ENCODE peak calls at places on chromosomes 2 and 18, in seven cellular contexts. I is GM23338, P is right lobe of liver, E is cardiac muscle cell, G is hepatocyte, N is fibroblast of lung, M is spleen. R is an unnamed sample. For H3K27me3 and H3K4me1, the result is how much of the 10 kb centered on the place peaks cover.

GRCh38 chr2:153074207-153074606 is 355.8 kb downstream of the ARL6IP6 start:
- DNase-seq in N (peak), M (no peak), E (no peak), I (no peak), P (no peak), G (no peak), R (no peak)

GRCh38 chr2:65450810-65451209 is 18.4 kb upstream of the SPRED2 start:
- DNase-seq in M (no peak), G (no peak), I (no peak), E (no peak), P (no peak), N (no peak), R (no peak)

GRCh38 chr18:59945544-59945943 is 45.7 kb downstream of the PMAIP1 start:
- DNase-seq in M (no peak), N (no peak), E (no peak), I (no peak), G (no peak), P (no peak), R (no peak)

GRCh38 chr2:12379143-12379542 is 337.6 kb upstream of the TRIB2 start:
- DNase-seq in P (no peak), E (no peak), N (no peak), I (no peak), M (no peak), G (no peak), R (no peak)

GRCh38 chr18:29157057-29157780 is 980.3 kb upstream of the CDH2 start:
- DNase-seq in E (no peak), N (peak), G (no peak), I (no peak), M (no peak), P (no peak), R (no peak)

GRCh38 chr2:173956454-173956853 is 8.7 kb downstream of the SP3 start:
- DNase-seq in N (peak), G (no peak), I (no peak), P (no peak), E (no peak), M (no peak), R (no peak)

GRCh38 chr18:49846263-49846662 is 32.9 kb upstream of the ACAA2 start:
- DNase-seq in I (no peak), E (no peak), M (no peak), N (peak), G (peak), P (peak), R (no peak)

GRCh38 chr18:36419913-36420531 is 122.5 kb downstream of the FHOD3 start:
- DNase-seq in M (no peak), N (peak), P (no peak), G (peak), I (peak), E (no peak), R (no peak)

GRCh38 chr2:237720962-237721361 is 77.6 kb upstream of the RBM44 start:
- DNase-seq in N (peak), P (no peak), M (no peak), G (no peak), I (no peak), E (no peak), R (no peak)

GRCh38 chr18:7663305-7664023 is 96.3 kb downstream of the PTPRM start:
- DNase-seq in E (no peak), P (no peak), I (no peak), G (no peak), M (no peak), N (peak), R (no peak)

GRCh38 chr18:50878345-50879301 is at the start of gene ME2:
- DNase-seq in N (peak), I (peak), E (peak), G (peak), M (peak), P (peak), R (peak)

GRCh38 chr18:76006151-76006550 is 488.9 kb downstream of the ZNF516 start:
- DNase-seq in I (no peak), G (no peak), E (no peak), M (no peak), N (no peak), P (no peak), R (no peak)

GRCh38 chr2:41711736-41712135 is 336.1 kb upstream of the PKDCC start:
- DNase-seq in E (no peak), I (no peak), P (no peak), M (no peak), N (no peak), G (no peak), R (no peak)

GRCh38 chr2:29700560-29700959 is 220.8 kb downstream of the ALK start:
- DNase-seq in G (no peak), I (no peak), P (no peak), E (no peak), M (no peak), N (peak), R (no peak)

GRCh38 chr2:143808166-143808565 is 678.9 kb downstream of the ARHGAP15 start:
- DNase-seq in N (no peak), E (no peak), P (no peak), I (no peak), M (no peak), G (no peak), R (no peak)

GRCh38 chr2:30276455-30276911 is 45.1 kb downstream of the LBH start:
- DNase-seq in P (no peak), G (no peak), E (no peak), M (no peak), N (no peak), I (no peak), R (no peak)

GRCh38 chr2:36753706-36754221 is 57.3 kb downstream of the VIT start:
- DNase-seq in M (no peak), N (peak), I (peak), P (no peak), G (no peak), E (no peak), R (no peak)

DNA sequence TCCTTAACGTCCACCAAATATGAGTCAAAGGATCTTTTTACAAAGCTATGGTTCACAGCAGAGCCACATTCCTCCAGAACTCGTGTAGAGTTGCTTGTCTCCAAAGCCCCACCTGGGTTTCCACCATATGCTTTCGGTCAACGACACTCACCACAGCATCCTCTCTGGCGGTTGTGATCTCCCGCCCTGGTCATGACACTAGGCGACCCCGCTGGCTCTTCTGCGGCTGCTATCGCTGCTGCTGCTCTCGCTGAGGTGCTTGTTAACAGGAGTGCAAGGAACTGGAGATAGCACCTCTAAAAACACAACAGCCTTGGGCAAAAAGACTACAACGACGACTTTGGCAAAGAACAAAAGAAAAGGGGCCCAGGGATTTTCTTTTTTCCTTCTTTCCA is 322 bp downstream of the SLC40A1 start:
- DNase-seq in E (peak), P (peak), I (peak), M (peak), G (peak), N (peak), R (peak)
- H3K27me3 ChIP-seq in E (half or more), P (under half), I (half or more), M (under half), G (under half), N (under half), R (under half)

GRCh38 chr18:23580677-23581367 is 5.5 kb downstream of the NPC1 start:
- DNase-seq in G (no peak), M (no peak), E (no peak), P (no peak), N (peak), I (no peak), R (no peak)
- H3K27ac ChIP-seq in G (peak), M (no peak), E (no peak), P (no peak), N (no peak), I (no peak), R (no peak)

GRCh38 chr2:46849080-46849715 is 66.4 kb downstream of the MCFD2 start:
- DNase-seq in E (no peak), N (peak), G (peak), P (no peak), I (no peak), M (no peak), R (no peak)
- H3K4me1 ChIP-seq in E (under half), N (under half), G (half or more), P (under half), I (under half), M (under half), R (half or more)

DNA sequence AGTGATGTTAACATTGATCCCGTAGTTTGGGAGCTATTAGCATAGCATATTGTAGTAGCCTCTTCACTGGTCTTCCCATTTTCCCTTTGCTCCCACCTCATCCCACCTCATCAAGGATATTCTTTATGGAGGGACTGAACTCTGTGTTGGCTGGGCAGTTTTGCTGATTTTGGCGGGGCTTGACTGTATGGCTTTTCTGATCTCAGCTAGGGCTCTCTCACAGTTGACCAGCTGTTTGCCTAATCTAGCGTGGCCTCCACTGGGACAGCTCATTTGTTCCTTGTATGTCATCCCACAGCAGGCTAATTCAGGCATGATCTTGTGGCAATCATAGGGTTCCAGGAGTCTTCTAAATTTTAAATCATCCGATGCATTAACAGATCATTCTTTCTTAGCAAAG is 30.2 kb upstream of the MTX2 start:
- DNase-seq in N (no peak), E (no peak), I (no peak), G (no peak), P (no peak), M (no peak), R (no peak)
- H3K27me3 ChIP-seq in N (under half), E (under half), I (under half), G (under half), P (under half), M (under half), R (under half)

GRCh38 chr2:20198796-20199361 is 26.1 kb downstream of the SDC1 start:
- DNase-seq in N (no peak), M (no peak), P (peak), G (no peak), I (peak), E (no peak), R (no peak)
- H3K27ac ChIP-seq in N (no peak), M (no peak), P (no peak), G (no peak), I (no peak), E (no peak), R (peak)

GRCh38 chr2:1367584-1367983 is 45.7 kb upstream of the TPO start:
- DNase-seq in E (no peak), P (no peak), G (no peak), N (no peak), M (no peak), I (no peak), R (no peak)

GRCh38 chr2:1369905-1370304 is 43.4 kb upstream of the TPO start:
- DNase-seq in G (no peak), M (no peak), P (no peak), N (no peak), I (no peak), E (no peak), R (no peak)

GRCh38 chr2:1373794-1374193 is 39.5 kb upstream of the TPO start:
- DNase-seq in I (no peak), E (no peak), P (no peak), N (no peak), G (no peak), M (no peak), R (no peak)

GRCh38 chr2:1374281-1374680 is 39.0 kb upstream of the TPO start:
- DNase-seq in E (no peak), N (no peak), M (no peak), P (no peak), G (no peak), I (no peak), R (no peak)

DNA sequence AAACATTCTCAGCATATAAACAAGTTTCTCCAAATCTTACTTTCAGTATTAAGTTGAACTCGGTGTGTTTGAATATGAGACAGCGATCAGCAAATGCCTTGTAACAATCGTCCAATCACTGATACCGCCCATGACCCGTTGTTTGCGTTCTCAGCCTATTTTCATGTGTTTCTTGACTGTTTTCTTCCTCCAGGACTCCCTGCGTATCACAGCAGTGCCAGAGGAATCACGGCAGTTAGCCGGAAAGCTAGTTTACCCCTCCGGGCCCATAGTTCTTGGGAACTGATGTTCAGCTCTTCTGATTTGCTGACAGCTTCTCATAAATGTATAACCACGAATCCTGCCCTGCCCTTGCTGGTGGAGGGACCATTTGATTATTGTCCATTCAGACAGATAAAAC is 42.2 kb upstream of the TPO start:
- DNase-seq in P (no peak), E (no peak), M (no peak), N (no peak), G (no peak), I (no peak), R (no peak)
- H3K4me1 ChIP-seq in P (under half), E (under half), M (under half), N (under half), G (under half), I (under half), R (under half)

DNA sequence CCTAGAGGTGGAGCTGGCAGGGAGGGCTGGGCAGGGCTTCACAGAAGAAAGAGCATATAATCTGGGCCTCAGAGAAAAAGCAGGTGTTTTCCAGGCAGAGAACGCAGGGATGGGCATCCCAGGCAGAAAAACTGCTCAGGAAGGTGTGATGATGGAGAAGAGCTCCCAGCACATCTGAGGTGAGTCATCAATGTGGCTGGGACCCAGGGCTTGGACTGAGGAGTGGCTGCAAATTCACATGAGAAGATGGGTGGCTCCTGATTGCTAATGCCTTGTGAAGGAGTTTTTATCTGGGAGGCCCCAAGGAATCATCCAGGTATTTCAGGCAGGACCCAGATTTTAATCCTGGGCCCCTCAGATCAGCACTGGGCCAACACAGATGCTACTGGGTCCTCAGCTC is 10.2 kb downstream of the IL1F10 start:
- DNase-seq in P (no peak), N (peak), M (no peak), G (no peak), I (no peak), E (no peak), R (no peak)
- H3K27me3 ChIP-seq in P (under half), N (under half), M (under half), G (under half), I (under half), E (under half), R (under half)

GRCh38 chr2:43327119-43327518 is 100.7 kb upstream of the ZFP36L2 start:
- DNase-seq in P (no peak), E (no peak), N (no peak), G (no peak), M (no peak), I (no peak), R (no peak)

GRCh38 chr2:43331428-43331827 is 105.0 kb upstream of the ZFP36L2 start:
- DNase-seq in E (peak), N (no peak), M (no peak), G (peak), I (no peak), P (no peak), R (no peak)

GRCh38 chr2:43328157-43328556 is 101.8 kb upstream of the ZFP36L2 start:
- DNase-seq in I (no peak), G (peak), P (no peak), N (no peak), E (no peak), M (no peak), R (no peak)

GRCh38 chr2:43332653-43333052 is 106.2 kb upstream of the ZFP36L2 start:
- DNase-seq in I (no peak), E (peak), G (no peak), P (no peak), M (no peak), N (no peak), R (no peak)

GRCh38 chr2:43329637-43330036 is 103.2 kb upstream of the ZFP36L2 start:
- DNase-seq in I (no peak), M (no peak), E (no peak), P (no peak), N (no peak), G (no peak), R (no peak)
- H3K27ac ChIP-seq in I (no peak), M (no peak), E (no peak), P (no peak), N (no peak), G (no peak), R (no peak)

GRCh38 chr2:47173986-47174730 is 19.1 kb upstream of the STPG4 start:
- DNase-seq in P (no peak), I (no peak), N (no peak), G (no peak), M (no peak), E (no peak), R (no peak)
- H3K4me1 ChIP-seq in P (under half), I (half or more), N (under half), G (under half), M (half or more), E (half or more), R (half or more)

R was measured in lower lobe of right lung.